ENCODE peak calls at places on chromosome 12, in ten cellular contexts. F, O, D, U, P, Y, T, Q, C and B are unnamed samples. For H3K36me3, the result is how much of the 10 kb centered on the place peaks cover.

GRCh38 chr12:3977621-3978020 is 104.4 kb upstream of the PARP11 start:
- DNase-seq in C (no peak), U (no peak), P (no peak), Q (no peak), O (no peak), T (no peak), D (no peak), F (no peak), Y (no peak), B (no peak)

GRCh38 chr12:120316798-120317257 is 10.8 kb downstream of the PLA2G1B start:
- DNase-seq in C (peak), D (no peak), Q (no peak), O (no peak), F (no peak), Y (no peak), P (no peak), U (no peak), T (no peak), B (no peak)

GRCh38 chr12:127125607-127126259 is 1141.2 kb upstream of the TMEM132C start:
- DNase-seq in D (peak), U (peak), C (peak), T (peak), Y (no peak), F (peak), O (no peak), Q (no peak), P (peak), B (peak)

GRCh38 chr12:34311337-34311736 is 289.0 kb downstream of the ALG10 start:
- DNase-seq in U (no peak), C (no peak), Y (no peak), D (no peak), O (no peak), T (no peak), Q (no peak), F (no peak), P (no peak), B (no peak)

GRCh38 chr12:78759387-78759786 is 105.2 kb upstream of the SYT1 start:
- DNase-seq in U (no peak), Y (no peak), T (no peak), P (peak), D (peak), O (no peak), F (no peak), C (no peak), Q (no peak), B (no peak)

GRCh38 chr12:57033428-57033827 is 16.5 kb downstream of the MYO1A start:
- DNase-seq in T (no peak), F (no peak), P (no peak), Q (no peak), D (no peak), Y (no peak), O (no peak), U (no peak), C (no peak), B (no peak)

GRCh38 chr12:57759360-57759980 is 4.6 kb downstream of the MARCHF9 start:
- DNase-seq in O (no peak), D (no peak), C (peak), Q (no peak), Y (no peak), F (peak), U (no peak), P (no peak), T (no peak), B (no peak)

GRCh38 chr12:112419269-112420133 is 754 bp downstream of the PTPN11 start:
- DNase-seq in P (peak), Q (peak), O (peak), T (no peak), Y (peak), C (peak), U (no peak), D (peak), F (peak), B (peak)

GRCh38 chr12:54156578-54156977 is 32.2 kb downstream of the SMUG1 start:
- DNase-seq in Y (no peak), D (no peak), T (no peak), U (no peak), C (no peak), O (no peak), P (no peak), Q (no peak), F (no peak), B (no peak)

GRCh38 chr12:57315681-57316080 is 64.7 kb upstream of the STAC3 start:
- DNase-seq in F (no peak), C (no peak), T (no peak), U (no peak), P (no peak), Q (no peak), D (no peak), O (no peak), Y (no peak), B (no peak)

GRCh38 chr12:90484130-90484529 is 470.8 kb downstream of the CCER1 start:
- DNase-seq in D (no peak), Y (no peak), T (no peak), Q (no peak), F (no peak), U (no peak), P (no peak), O (no peak), C (no peak), B (no peak)

GRCh38 chr12:98725481-98726247 is 80.6 kb downstream of the APAF1 start:
- DNase-seq in F (peak), Y (peak), D (peak), Q (no peak), P (peak), T (no peak), C (peak), O (no peak), U (peak), B (no peak)

GRCh38 chr12:12474931-12475485 is 87.7 kb downstream of the DUSP16 start:
- DNase-seq in C (peak), F (peak), O (no peak), D (no peak), U (no peak), P (peak), Y (no peak), Q (no peak), T (no peak), B (no peak)

GRCh38 chr12:48815281-48816110 is 2.8 kb upstream of the CACNB3 start:
- DNase-seq in Q (peak), Y (peak), D (peak), T (peak), P (peak), O (peak), C (peak), U (peak), F (peak), B (peak)

GRCh38 chr12:131912526-131913274 is 16.4 kb upstream of the PUS1 start:
- DNase-seq in Q (no peak), F (no peak), T (peak), O (peak), D (no peak), Y (no peak), C (no peak), P (peak), U (peak), B (peak)

GRCh38 chr12:131909596-131910219 is 15.3 kb downstream of the ULK1 start:
- DNase-seq in O (no peak), U (no peak), C (no peak), F (no peak), Y (no peak), Q (no peak), P (no peak), D (no peak), T (no peak), B (no peak)

GRCh38 chr12:131911851-131912525 is 17.1 kb upstream of the PUS1 start:
- DNase-seq in C (no peak), D (no peak), U (no peak), T (no peak), F (no peak), O (no peak), P (no peak), Q (no peak), Y (no peak), B (no peak)

GRCh38 chr12:131910302-131911110 is 16.1 kb downstream of the ULK1 start:
- DNase-seq in F (no peak), P (no peak), Y (no peak), D (no peak), Q (no peak), C (no peak), U (no peak), O (no peak), T (no peak), B (no peak)

DNA sequence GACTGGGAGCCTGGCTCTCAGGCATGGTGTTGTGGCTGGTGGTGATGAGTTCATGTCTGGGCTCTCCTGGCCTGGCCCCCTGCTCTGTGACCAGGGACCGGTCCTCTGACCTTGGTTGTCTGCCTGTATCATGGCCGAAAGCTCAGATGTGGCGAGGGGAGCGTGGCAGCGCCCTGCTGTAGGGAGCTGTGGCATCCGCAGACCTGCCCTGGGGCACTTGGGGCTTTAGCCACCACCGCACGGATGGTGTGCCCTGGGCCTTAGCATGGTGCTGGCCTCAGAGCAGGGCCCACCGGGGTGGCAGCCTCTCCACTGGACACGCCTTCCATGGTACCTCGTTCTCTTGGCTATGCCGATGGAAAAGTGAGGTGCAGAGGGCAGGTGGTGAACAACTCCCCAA is 16.8 kb downstream of the ULK1 start:
- DNase-seq in Q (no peak), F (no peak), T (no peak), C (no peak), U (no peak), O (no peak), P (no peak), Y (no peak), D (no peak), B (no peak)
- H3K36me3 ChIP-seq in Q (under half), F (under half), T (half or more), C (under half), U (under half), O (under half), P (half or more), Y (under half), D (under half), B (under half)

GRCh38 chr12:50195832-50196231 is 28.7 kb upstream of the CERS5 start:
- DNase-seq in D (no peak), T (peak), C (no peak), O (peak), P (no peak), F (no peak), Y (no peak), Q (no peak), U (no peak), B (no peak)
- H3K36me3 ChIP-seq in D (under half), T (under half), C (under half), O (under half), P (half or more), F (half or more), Y (under half), Q (under half), U (under half), B (under half)

GRCh38 chr12:2488596-2488995 is 306.2 kb upstream of the FKBP4 start:
- DNase-seq in P (no peak), D (no peak), U (no peak), F (no peak), Q (no peak), Y (no peak), C (no peak), O (no peak), T (no peak), B (no peak)
- H3K36me3 ChIP-seq in P (under half), D (under half), U (under half), F (under half), Q (under half), Y (under half), C (under half), O (under half), T (under half), B (under half)

GRCh38 chr12:68831751-68832503 is 23.9 kb downstream of the MDM2 start:
- DNase-seq in Y (no peak), T (no peak), C (no peak), P (no peak), U (no peak), Q (no peak), O (no peak), D (no peak), F (no peak), B (no peak)
- H3K36me3 ChIP-seq in Y (under half), T (under half), C (under half), P (half or more), U (under half), Q (under half), O (under half), D (under half), F (half or more), B (under half)

DNA sequence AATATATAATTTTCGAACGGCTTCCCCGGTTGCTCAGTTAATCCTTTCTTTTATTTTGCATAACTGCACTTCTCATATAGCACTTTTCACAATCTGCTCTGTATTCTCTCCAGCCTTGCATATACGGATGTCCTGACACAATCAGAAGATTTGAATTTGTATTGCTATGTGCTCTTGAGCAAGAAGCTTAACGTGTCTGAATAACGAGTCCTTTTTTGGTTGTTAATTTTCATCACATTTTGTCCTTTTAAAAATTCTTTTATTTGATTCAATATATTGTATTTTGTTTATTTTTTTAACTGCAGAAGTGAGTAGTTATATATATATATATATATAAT is 17.6 kb downstream of the A2M start:
- DNase-seq in P (no peak), D (no peak), Y (no peak), Q (no peak), C (no peak), F (no peak), T (no peak), U (no peak), O (no peak), B (no peak)
- H3K36me3 ChIP-seq in P (under half), D (under half), Y (under half), Q (under half), C (under half), F (under half), T (under half), U (under half), O (under half), B (under half)

GRCh38 chr12:110022980-110023633 is 23.9 kb downstream of the ANKRD13A start:
- DNase-seq in C (no peak), T (peak), Q (no peak), D (no peak), Y (peak), U (no peak), P (peak), O (no peak), F (no peak), B (no peak)
- H3K36me3 ChIP-seq in C (under half), T (under half), Q (under half), D (under half), Y (under half), U (under half), P (under half), O (under half), F (half or more), B (under half)

DNA sequence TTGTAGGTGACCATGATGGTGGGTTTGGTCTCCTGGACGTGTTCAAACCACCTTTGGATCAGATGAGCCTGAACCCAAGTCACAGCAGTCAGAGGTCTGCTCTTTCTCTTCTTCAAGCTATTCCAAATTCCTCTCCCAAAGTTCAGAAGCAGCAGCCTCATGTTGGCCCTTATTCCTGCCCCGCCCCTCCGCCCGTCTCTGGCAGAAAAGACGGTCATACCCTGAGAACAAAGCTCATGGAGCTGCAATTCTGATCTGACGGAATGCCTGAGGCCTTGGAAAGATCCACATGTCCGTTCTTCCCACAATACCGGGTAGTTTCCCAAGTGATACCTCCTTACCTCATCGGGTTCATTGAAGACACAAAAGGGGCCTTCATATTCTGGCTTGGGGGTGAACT is 11.4 kb downstream of the POLE start:
- DNase-seq in Q (peak), T (no peak), U (no peak), P (no peak), D (no peak), Y (no peak), O (no peak), F (no peak), C (no peak), B (peak)
- H3K36me3 ChIP-seq in Q (under half), T (under half), U (half or more), P (under half), D (under half), Y (under half), O (under half), F (half or more), C (under half), B (under half)

DNA sequence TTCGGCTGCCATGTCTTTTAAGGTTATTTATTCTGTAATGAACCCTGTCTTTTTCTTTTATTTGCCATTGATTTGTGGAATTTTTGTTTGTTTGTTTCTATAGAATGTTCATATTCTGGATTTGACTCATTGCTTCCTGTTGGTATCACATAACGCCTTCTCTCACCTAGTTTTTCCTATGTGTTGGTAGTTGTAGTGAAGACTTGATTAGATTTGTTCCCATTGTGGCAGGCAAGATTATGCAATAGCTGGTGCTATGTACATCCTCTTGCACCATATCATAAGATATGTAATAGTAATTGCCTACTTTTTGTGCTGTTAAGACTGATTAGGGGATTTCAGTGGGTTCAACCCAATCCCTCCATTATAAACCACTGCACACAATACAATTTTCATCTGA is 3.9 kb upstream of the KRT6B start:
- DNase-seq in P (no peak), O (no peak), U (no peak), T (no peak), Y (no peak), Q (no peak), D (no peak), F (no peak), C (no peak), B (no peak)
- H3K36me3 ChIP-seq in P (under half), O (under half), U (under half), T (under half), Y (under half), Q (under half), D (under half), F (under half), C (under half), B (under half)